ENCODE peak calls at places on chromosomes 4 and X, in four cellular contexts. O is stomach, V is K562, Q is sigmoid colon. Y is an unnamed sample.

GRCh38 chr4:180967936-180968335 is 1275.3 kb upstream of the TENM3 start:
- DNase-seq in O (no peak), V (no peak), Q (no peak), Y (no peak)

GRCh38 chr4:167111622-167112021 is 122.7 kb downstream of the SPOCK3 start:
- DNase-seq in O (no peak), V (no peak), Q (no peak), Y (no peak)

GRCh38 chr4:110970642-110971041 is 347.8 kb upstream of the PITX2 start:
- DNase-seq in O (peak), Q (no peak), V (no peak), Y (no peak)

GRCh38 chrX:20545538-20545937 is 278.8 kb upstream of the RPS6KA3 start:
- DNase-seq in V (no peak), Q (no peak), O (no peak), Y (no peak)

GRCh38 chr4:161696957-161697356 is 466.8 kb downstream of the FSTL5 start:
- DNase-seq in O (no peak), V (no peak), Q (no peak), Y (no peak)

GRCh38 chr4:84493092-84493850 is 5.8 kb downstream of the NKX6-1 start:
- DNase-seq in Q (no peak), V (peak), O (no peak), Y (peak)

GRCh38 chrX:136260801-136261200 is 9.6 kb upstream of the MAP7D3 start:
- DNase-seq in Q (no peak), O (no peak), V (no peak), Y (no peak)

GRCh38 chrX:121635141-121635540 is 587.7 kb downstream of the GLUD2 start:
- DNase-seq in Q (no peak), O (no peak), V (no peak), Y (no peak)

GRCh38 chr4:104494161-104494560 is 533 bp downstream of the CXXC4 start:
- DNase-seq in Q (no peak), V (no peak), O (no peak), Y (no peak)

GRCh38 chrX:132488819-132489255 is at the start of gene MBNL3:
- DNase-seq in V (no peak), Q (peak), O (peak), Y (no peak)

GRCh38 chrX:3659761-3660160 is 53.7 kb downstream of the PRKX start:
- DNase-seq in Q (no peak), V (no peak), O (no peak), Y (no peak)

GRCh38 chr4:6114601-6115000 is 85.7 kb downstream of the JAKMIP1 start:
- DNase-seq in V (no peak), O (no peak), Q (no peak), Y (no peak)

GRCh38 chr4:26056406-26056805 is 142.4 kb downstream of the SMIM20 start:
- DNase-seq in V (no peak), Q (no peak), O (no peak), Y (no peak)

GRCh38 chr4:19213388-19213787 is 1038.3 kb upstream of the SLIT2 start:
- DNase-seq in O (no peak), V (no peak), Q (no peak), Y (no peak)

GRCh38 chr4:73998040-73999011 is at the start of gene CXCL5:
- DNase-seq in O (peak), Q (no peak), V (no peak), Y (no peak)

GRCh38 chr4:94544811-94545210 is 93.1 kb downstream of the PDLIM5 start:
- DNase-seq in V (no peak), Q (no peak), O (no peak), Y (no peak)

GRCh38 chr4:140186651-140187315 is 32.8 kb upstream of the MAML3 start:
- DNase-seq in O (peak), V (no peak), Q (peak), Y (no peak)

GRCh38 chrX:14963447-14964236 is 90.4 kb downstream of the MOSPD2 start:
- DNase-seq in Q (no peak), O (no peak), V (no peak), Y (no peak)

GRCh38 chrX:8906299-8906698 is 105.1 kb upstream of the FAM9A start:
- DNase-seq in Q (no peak), V (no peak), O (no peak), Y (no peak)

GRCh38 chr4:67885727-67886126 is 1.9 kb upstream of the TMPRSS11D start:
- DNase-seq in Q (no peak), V (no peak), O (no peak), Y (no peak)

GRCh38 chr4:75995727-75996126 is 5.0 kb upstream of the SDAD1 start:
- DNase-seq in Q (no peak), O (no peak), V (peak), Y (no peak)

GRCh38 chrX:45400380-45400779 is 199.7 kb upstream of the DIPK2B start:
- DNase-seq in Q (no peak), V (no peak), O (no peak), Y (no peak)

GRCh38 chrX:77442728-77443127 is 4.5 kb upstream of the FGF16 start:
- DNase-seq in V (no peak), O (no peak), Q (no peak), Y (no peak)

GRCh38 chrX:34849371-34849770 is 93.2 kb upstream of the FAM47B start:
- DNase-seq in O (no peak), Q (no peak), V (no peak), Y (no peak)

GRCh38 chr4:184282895-184283654 is 65.4 kb upstream of the ENPP6 start:
- DNase-seq in V (no peak), Q (no peak), O (no peak), Y (no peak)

GRCh38 chr4:47372561-47372960 is 90.9 kb downstream of the COMMD8 start:
- DNase-seq in V (no peak), O (no peak), Q (no peak), Y (no peak)

GRCh38 chrX:130144509-130144908 is 21.1 kb downstream of the AIFM1 start:
- DNase-seq in O (no peak), Q (no peak), V (no peak), Y (no peak)

GRCh38 chr4:144584428-144584827 is 61.5 kb upstream of the HHIP start:
- DNase-seq in V (no peak), O (no peak), Q (no peak), Y (no peak)

GRCh38 chr4:112510468-112511293 is 5.3 kb downstream of the NEUROG2 start:
- DNase-seq in Q (no peak), V (no peak), O (no peak), Y (no peak)

GRCh38 chr4:107747748-107748486 is 27.9 kb upstream of the PAPSS1 start:
- DNase-seq in Q (no peak), V (no peak), O (no peak), Y (no peak)

GRCh38 chr4:138181288-138181687 is 60.9 kb downstream of the SLC7A11 start:
- DNase-seq in Q (no peak), O (no peak), V (no peak), Y (no peak)

GRCh38 chrX:86148024-86148511 is at the start of gene DACH2:
- DNase-seq in Q (peak), O (peak), V (peak), Y (no peak)

GRCh38 chrX:154809939-154810665 is 4.8 kb upstream of the MPP1 start:
- DNase-seq in O (no peak), Q (no peak), V (no peak), Y (no peak)

GRCh38 chr4:15653864-15654391 is 1.2 kb downstream of the FBXL5 start:
- DNase-seq in V (peak), Q (no peak), O (no peak), Y (no peak)

GRCh38 chr4:74665346-74665745 is 129.0 kb downstream of the BTC start:
- DNase-seq in V (no peak), Q (no peak), O (no peak), Y (no peak)

DNA sequence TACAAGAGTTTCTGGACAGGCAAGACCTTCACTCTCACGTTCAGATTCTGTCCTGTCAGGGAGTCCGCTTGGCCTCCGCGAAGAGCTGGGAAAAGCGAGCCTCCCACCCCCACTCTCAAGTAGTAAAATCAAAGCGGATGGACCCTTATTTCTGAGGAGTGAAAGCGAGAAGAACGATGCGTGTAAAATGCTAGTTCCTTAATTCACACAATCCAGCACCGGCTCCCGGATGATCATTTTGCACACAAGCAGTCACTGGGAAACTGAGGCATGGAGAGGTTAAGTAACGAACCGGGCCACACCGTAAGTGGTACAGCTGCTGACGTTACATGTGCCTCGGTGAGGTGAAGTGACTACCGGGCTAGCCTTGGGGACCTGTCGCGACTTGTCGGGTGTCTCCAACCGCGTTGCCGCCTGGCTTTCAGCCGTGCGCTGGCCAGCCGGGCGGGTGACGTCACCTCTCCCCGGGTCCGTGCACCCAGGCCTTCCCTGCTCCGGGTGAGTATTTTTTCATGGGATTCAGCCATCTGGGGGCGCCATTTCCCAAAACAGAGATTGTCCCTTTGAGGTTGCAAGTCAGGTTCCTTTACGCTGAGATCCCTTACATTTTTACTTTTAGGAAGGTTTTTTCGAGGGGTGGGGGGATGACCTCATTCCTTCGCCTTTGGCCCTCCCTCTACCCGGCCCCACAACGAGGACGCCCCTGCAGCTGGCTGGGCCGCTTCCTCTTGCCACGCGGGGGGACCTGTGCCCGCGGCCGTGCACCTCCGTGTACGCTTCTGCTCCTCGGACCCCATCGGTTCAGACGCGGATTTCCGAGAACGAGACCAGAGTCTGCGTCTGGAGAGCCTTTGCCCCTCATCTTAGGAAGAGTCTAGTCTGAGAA is 3.4 kb upstream of the SFRP2 start:
- DNase-seq in V (peak), O (no peak), Q (peak), Y (no peak)
- TF ChIP-seq CTCF in V (peak), O (no peak), Q (no peak), Y (peak)

DNA sequence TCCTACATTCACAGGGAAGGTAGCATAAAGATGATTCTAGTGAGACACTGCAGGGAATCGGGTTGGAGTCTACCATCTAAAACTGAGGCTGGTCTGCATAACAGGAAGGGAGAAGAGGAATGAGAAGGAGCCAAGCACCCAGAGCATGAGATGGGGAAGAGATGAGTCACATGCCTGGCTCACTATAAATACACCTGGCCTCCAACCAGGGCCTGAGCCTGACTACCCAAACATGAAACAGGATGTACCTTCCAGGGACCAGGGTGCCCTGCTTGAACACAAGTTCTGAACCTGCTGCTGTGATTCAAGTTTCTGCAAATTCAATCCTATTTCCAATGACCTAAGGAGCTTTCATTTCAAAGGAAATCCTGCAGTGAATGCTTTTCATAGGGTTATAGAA is 24.9 kb downstream of the CD99L2 start:
- DNase-seq in V (no peak), Q (peak), O (peak), Y (no peak)
- TF ChIP-seq POLR2AphosphoS5 in V (no peak), Q (no peak), O (no peak), Y (no peak)

GRCh38 chrX:40550069-40550468 is 30.7 kb upstream of the ATP6AP2 start:
- DNase-seq in O (no peak), Q (no peak), V (no peak), Y (no peak)

GRCh38 chrX:40558590-40558989 is 22.2 kb upstream of the ATP6AP2 start:
- DNase-seq in O (no peak), Q (no peak), V (no peak), Y (no peak)

GRCh38 chrX:40546870-40547269 is 33.9 kb upstream of the ATP6AP2 start:
- DNase-seq in Q (no peak), O (no peak), V (no peak), Y (no peak)

GRCh38 chrX:40552768-40553167 is 28.0 kb upstream of the ATP6AP2 start:
- DNase-seq in O (no peak), V (peak), Q (no peak), Y (no peak)
- TF ChIP-seq CTCF in O (no peak), V (peak), Q (no peak), Y (no peak)

GRCh38 chr4:99379571-99379970 is 27.0 kb upstream of the ADH1C start:
- DNase-seq in Q (no peak), V (no peak), O (no peak), Y (no peak)
- TF ChIP-seq POLR2AphosphoS5 in Q (no peak), V (no peak), O (no peak), Y (no peak)

DNA sequence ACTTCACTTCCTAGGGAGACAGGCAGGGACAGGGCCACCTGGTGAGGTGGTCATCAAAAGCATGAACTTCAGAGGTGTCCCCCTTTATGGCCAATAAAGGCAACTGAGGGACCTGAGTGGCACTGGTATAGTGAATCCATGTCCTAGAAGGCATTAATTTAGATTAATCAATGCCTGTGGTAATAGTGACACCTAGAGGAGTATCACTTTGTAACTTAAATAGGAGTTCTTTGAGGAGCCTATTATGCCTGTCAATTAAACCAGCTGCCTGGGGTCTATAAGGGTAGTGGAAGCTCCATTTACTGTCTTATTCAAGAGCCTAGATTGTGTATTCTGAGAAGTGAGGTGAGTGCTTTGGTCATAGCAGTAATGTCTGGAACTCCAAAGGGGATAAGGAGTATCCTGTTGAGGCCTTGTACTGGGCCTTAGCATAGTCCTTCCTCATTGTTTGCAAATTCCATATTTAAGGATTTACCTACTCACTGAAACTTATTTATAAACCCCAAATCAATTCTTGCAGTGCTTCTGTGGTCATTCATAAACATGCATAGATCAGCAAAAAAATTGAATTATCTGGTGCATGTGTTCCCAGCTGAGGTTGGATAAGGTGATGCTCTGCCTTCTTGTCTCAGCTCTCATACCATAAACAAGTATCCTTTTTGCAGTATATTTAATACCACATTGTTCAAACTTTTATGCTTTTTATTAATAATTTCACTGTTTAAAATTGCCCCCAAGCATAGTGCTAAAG is 213.8 kb upstream of the RADX start:
- DNase-seq in Q (no peak), O (no peak), V (peak), Y (no peak)
- TF ChIP-seq CTCF in Q (no peak), O (no peak), V (no peak), Y (no peak)

GRCh38 chrX:17411189-17411588 is 36.2 kb downstream of the NHS start:
- DNase-seq in Q (no peak), O (no peak), V (no peak), Y (no peak)

GRCh38 chrX:17412692-17413091 is 37.7 kb downstream of the NHS start:
- DNase-seq in Q (no peak), V (no peak), O (no peak), Y (no peak)

GRCh38 chrX:17414057-17414658 is 39.2 kb downstream of the NHS start:
- DNase-seq in V (no peak), Q (no peak), O (no peak), Y (no peak)

GRCh38 chrX:17414839-17415238 is 39.8 kb downstream of the NHS start:
- DNase-seq in Q (no peak), V (no peak), O (peak), Y (no peak)

GRCh38 chrX:17413228-17413627 is 38.2 kb downstream of the NHS start:
- DNase-seq in Q (no peak), O (no peak), V (no peak), Y (no peak)
- TF ChIP-seq POLR2AphosphoS5 in Q (no peak), O (no peak), V (no peak), Y (peak)

DNA sequence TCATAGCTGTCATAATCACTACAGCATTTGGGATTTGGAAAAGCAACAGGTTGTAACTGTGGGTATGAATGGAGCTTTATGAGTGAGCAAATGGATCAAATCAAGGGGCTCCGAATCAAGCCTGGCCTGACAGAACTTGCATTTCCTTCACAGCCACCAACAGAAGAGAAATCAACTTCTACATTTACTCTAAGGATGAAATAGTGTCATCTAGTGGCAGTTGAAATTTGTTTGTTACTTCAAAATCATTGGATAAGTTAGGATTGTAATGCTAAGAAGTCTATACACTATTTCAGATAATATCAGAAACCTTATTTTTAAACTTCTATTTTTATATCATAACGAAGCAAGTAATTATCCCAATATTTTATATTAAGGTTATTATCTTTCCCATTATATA is 10.7 kb upstream of the WDR17 start:
- DNase-seq in O (no peak), Q (no peak), V (no peak), Y (no peak)
- TF ChIP-seq CTCF in O (no peak), Q (no peak), V (no peak), Y (no peak)

DNA sequence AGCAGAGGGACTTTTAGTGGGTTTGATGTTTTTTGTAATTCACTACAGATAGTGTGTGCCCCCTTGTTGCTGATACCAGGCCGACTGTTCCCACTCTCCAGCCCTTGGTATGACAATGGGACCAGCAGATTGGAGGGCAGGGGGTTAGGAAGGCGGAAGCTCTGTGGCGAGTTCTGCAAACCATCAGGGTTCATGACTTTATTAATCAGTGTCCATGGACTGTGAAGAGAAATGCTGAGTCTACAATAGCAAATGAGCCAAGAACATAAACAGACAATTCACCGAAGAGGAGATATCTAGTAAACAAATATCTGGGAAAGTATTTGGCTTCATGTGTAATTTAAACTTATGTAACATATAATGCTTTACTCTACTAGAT is 169.2 kb downstream of the PTTG2 start:
- DNase-seq in V (no peak), O (no peak), Q (no peak), Y (no peak)
- TF ChIP-seq POLR2AphosphoS5 in V (no peak), O (no peak), Q (no peak), Y (no peak)

DNA sequence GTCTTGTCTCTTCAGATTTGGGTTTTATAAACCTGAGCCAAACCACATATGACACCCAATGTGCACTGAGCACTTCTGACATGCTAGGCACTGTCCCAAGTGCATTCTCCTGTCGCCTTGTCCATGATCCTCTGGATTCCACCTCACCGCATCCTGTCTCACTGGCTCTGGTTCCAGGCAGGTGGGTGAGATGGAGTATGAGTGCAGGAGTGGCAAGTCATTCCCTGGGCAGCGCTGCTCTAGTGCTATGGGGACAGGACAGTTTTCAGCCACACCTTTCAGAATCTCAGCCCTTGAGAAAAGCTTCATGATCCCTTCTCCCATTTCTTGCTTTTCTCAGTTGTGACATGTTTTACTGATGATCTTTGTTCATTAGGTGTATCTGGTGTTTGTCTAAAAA is 66.4 kb downstream of the NSD2 start:
- DNase-seq in O (no peak), Q (no peak), V (no peak), Y (no peak)
- TF ChIP-seq CTCF in O (no peak), Q (no peak), V (no peak), Y (no peak)